ENCODE peak calls at places on chromosome 4, in six cellular contexts. K, C, T, W, I and Q are unnamed samples.

GRCh38 chr4:602559-602942 is 22.8 kb upstream of the PDE6B start:
- DNase-seq in T (peak), W (peak), K (peak), I (peak), C (peak), Q (peak)

GRCh38 chr4:123497328-123497727 is 100.7 kb downstream of the SPRY1 start:
- DNase-seq in T (no peak), I (no peak), C (no peak), W (no peak), K (no peak), Q (no peak)

GRCh38 chr4:99400831-99401230 is 34.3 kb downstream of the ADH7 start:
- DNase-seq in W (no peak), T (no peak), I (no peak), C (no peak), K (no peak), Q (no peak)

GRCh38 chr4:148203056-148203898 is 238.9 kb downstream of the NR3C2 start:
- DNase-seq in W (no peak), I (no peak), C (no peak), T (no peak), K (peak), Q (no peak)

GRCh38 chr4:76365636-76366035 is 55.3 kb downstream of the CCDC158 start:
- DNase-seq in C (no peak), W (peak), T (no peak), I (no peak), K (no peak), Q (no peak)

GRCh38 chr4:5217411-5217810 is 166.1 kb downstream of the STK32B start:
- DNase-seq in I (no peak), T (no peak), W (no peak), K (no peak), C (no peak), Q (no peak)

GRCh38 chr4:142194905-142195304 is 558.5 kb downstream of the IL15 start:
- DNase-seq in K (no peak), T (no peak), C (no peak), W (peak), I (no peak), Q (no peak)

GRCh38 chr4:38723726-38724506 is 58.9 kb downstream of the TLR10 start:
- DNase-seq in K (no peak), C (peak), W (peak), T (no peak), I (no peak), Q (peak)

GRCh38 chr4:120007171-120007894 is 59.3 kb downstream of the MAD2L1 start:
- DNase-seq in K (no peak), W (peak), C (no peak), I (no peak), T (no peak), Q (no peak)

GRCh38 chr4:10180603-10180926 is 64.0 kb upstream of the WDR1 start:
- DNase-seq in I (no peak), C (no peak), T (no peak), K (no peak), W (peak), Q (no peak)

GRCh38 chr4:32135642-32136041 is 1415.5 kb downstream of the PCDH7 start:
- DNase-seq in T (no peak), C (no peak), W (peak), I (no peak), K (no peak), Q (no peak)

GRCh38 chr4:2791518-2792395 is 1.1 kb upstream of the SH3BP2 start:
- DNase-seq in W (no peak), T (no peak), I (no peak), C (no peak), K (no peak), Q (no peak)

GRCh38 chr4:106238819-106239420 is 77.1 kb downstream of the TBCK start:
- DNase-seq in W (peak), T (no peak), K (peak), C (peak), I (peak), Q (peak)

GRCh38 chr4:80215449-80216052 is 18.2 kb downstream of the PRDM8 start:
- DNase-seq in T (no peak), C (peak), W (peak), K (no peak), I (peak), Q (peak)

GRCh38 chr4:57191523-57192034 is 81.4 kb upstream of the IGFBP7 start:
- DNase-seq in C (no peak), T (no peak), I (no peak), K (peak), W (peak), Q (no peak)

GRCh38 chr4:23876418-23877089 is 13.3 kb downstream of the PPARGC1A start:
- DNase-seq in W (no peak), I (peak), C (no peak), K (no peak), T (no peak), Q (no peak)